ENCODE peak calls at places on chromosomes 2 and 18, in ten cellular contexts. B, M, G, H, I, N, R, Z, E and L are unnamed samples.

GRCh38 chr2:70888389-70888924 is 47.2 kb upstream of the ATP6V1B1 start:
- DNase-seq in B (no peak), M (no peak), G (no peak), H (no peak), I (no peak), N (no peak), R (no peak), Z (no peak), E (no peak), L (no peak)

GRCh38 chr2:70966681-70967080 is 11.7 kb upstream of the ANKRD53 start:
- DNase-seq in B (no peak), M (no peak), G (no peak), H (no peak), I (no peak), N (no peak), R (no peak), Z (peak), E (no peak), L (no peak)

GRCh38 chr2:65580824-65581223 is 148.4 kb upstream of the SPRED2 start:
- DNase-seq in B (no peak), M (no peak), G (no peak), H (no peak), I (no peak), N (no peak), R (no peak), Z (no peak), E (no peak), L (no peak)

GRCh38 chr2:180505203-180505602 is 475.2 kb upstream of the UBE2E3 start:
- DNase-seq in B (no peak), M (no peak), G (no peak), H (no peak), I (no peak), N (no peak), R (no peak), Z (no peak), E (no peak), L (peak)

GRCh38 chr2:188449992-188450391 is 158.3 kb downstream of the GULP1 start:
- DNase-seq in B (no peak), M (no peak), G (no peak), H (no peak), I (no peak), N (no peak), R (no peak), Z (no peak), E (no peak), L (no peak)

GRCh38 chr18:59950215-59950944 is 50.6 kb downstream of the PMAIP1 start:
- DNase-seq in B (no peak), M (no peak), G (no peak), H (no peak), I (peak), N (no peak), R (no peak), Z (peak), E (no peak), L (peak)

GRCh38 chr2:241964133-241964532 is 94.6 kb downstream of the RTP5 start:
- DNase-seq in B (peak), M (no peak), G (no peak), H (no peak), I (no peak), N (no peak), R (no peak), Z (no peak), E (no peak), L (no peak)

GRCh38 chr2:113686537-113686936 is 59.5 kb downstream of the RABL2A start:
- DNase-seq in B (no peak), M (no peak), G (no peak), H (no peak), I (peak), N (no peak), R (no peak), Z (no peak), E (no peak), L (peak)

GRCh38 chr2:47225061-47225783 is 70.1 kb upstream of the STPG4 start:
- DNase-seq in B (peak), M (no peak), G (peak), H (no peak), I (peak), N (peak), R (peak), Z (peak), E (peak), L (no peak)

GRCh38 chr2:195406886-195407603 is 250.0 kb upstream of the SLC39A10 start:
- DNase-seq in B (no peak), M (no peak), G (no peak), H (no peak), I (no peak), N (no peak), R (no peak), Z (no peak), E (no peak), L (no peak)

GRCh38 chr18:71008257-71008656 is 719.4 kb downstream of the SOCS6 start:
- DNase-seq in B (no peak), M (no peak), G (no peak), H (no peak), I (no peak), N (no peak), R (no peak), Z (no peak), E (no peak), L (no peak)

GRCh38 chr2:181074457-181074856 is 94.1 kb downstream of the UBE2E3 start:
- DNase-seq in B (no peak), M (no peak), G (no peak), H (no peak), I (peak), N (no peak), R (no peak), Z (no peak), E (no peak), L (peak)

GRCh38 chr2:238097988-238098853 is 1.9 kb upstream of the ESPNL start:
- DNase-seq in B (no peak), M (no peak), G (peak), H (no peak), I (no peak), N (peak), R (peak), Z (peak), E (peak), L (peak)

GRCh38 chr2:138720035-138720589 is 60.1 kb downstream of the NXPH2 start:
- DNase-seq in B (no peak), M (no peak), G (no peak), H (no peak), I (no peak), N (no peak), R (no peak), Z (no peak), E (no peak), L (no peak)

GRCh38 chr2:101818531-101819451 is 121.3 kb downstream of the MAP4K4 start:
- DNase-seq in B (no peak), M (no peak), G (no peak), H (no peak), I (peak), N (no peak), R (no peak), Z (no peak), E (no peak), L (peak)

GRCh38 chr2:3197308-3197707 is 180.3 kb downstream of the EIPR1 start:
- DNase-seq in B (peak), M (no peak), G (no peak), H (no peak), I (no peak), N (no peak), R (peak), Z (no peak), E (no peak), L (no peak)

GRCh38 chr18:36412778-36413177 is 115.3 kb downstream of the FHOD3 start:
- DNase-seq in B (no peak), M (no peak), G (peak), H (no peak), I (no peak), N (peak), R (peak), Z (no peak), E (no peak), L (peak)

GRCh38 chr18:36066731-36067117 is 635 bp downstream of the RPRD1A start:
- DNase-seq in B (no peak), M (no peak), G (peak), H (no peak), I (no peak), N (no peak), R (peak), Z (no peak), E (no peak), L (peak)

GRCh38 chr2:178195390-178196166 is 1.3 kb downstream of the OSBPL6 start:
- DNase-seq in B (no peak), M (no peak), G (no peak), H (no peak), I (no peak), N (no peak), R (no peak), Z (no peak), E (no peak), L (no peak)

GRCh38 chr18:61697306-61697909 is 195.4 kb downstream of the RNF152 start:
- DNase-seq in B (no peak), M (no peak), G (no peak), H (no peak), I (no peak), N (no peak), R (no peak), Z (no peak), E (no peak), L (no peak)

GRCh38 chr2:85254540-85255261 is 73.1 kb downstream of the TGOLN2 start:
- DNase-seq in B (no peak), M (no peak), G (peak), H (no peak), I (no peak), N (no peak), R (peak), Z (no peak), E (no peak), L (no peak)

GRCh38 chr2:19851116-19851515 is 50.7 kb downstream of the TTC32 start:
- DNase-seq in B (no peak), M (peak), G (peak), H (no peak), I (peak), N (no peak), R (no peak), Z (no peak), E (no peak), L (peak)

GRCh38 chr2:73837847-73838585 is 9.3 kb downstream of the STAMBP start:
- DNase-seq in B (no peak), M (no peak), G (no peak), H (no peak), I (no peak), N (no peak), R (no peak), Z (no peak), E (no peak), L (no peak)

GRCh38 chr2:70300771-70301343 is 1.0 kb downstream of the FAM136A start:
- DNase-seq in B (no peak), M (no peak), G (no peak), H (no peak), I (no peak), N (no peak), R (no peak), Z (no peak), E (no peak), L (no peak)

GRCh38 chr2:37984589-37984988 is 59.5 kb downstream of the RMDN2 start:
- DNase-seq in B (no peak), M (no peak), G (peak), H (no peak), I (no peak), N (no peak), R (no peak), Z (no peak), E (no peak), L (peak)

GRCh38 chr2:222677981-222678380 is 6.5 kb downstream of the MOGAT1 start:
- DNase-seq in B (no peak), M (no peak), G (peak), H (no peak), I (no peak), N (no peak), R (no peak), Z (no peak), E (no peak), L (peak)

GRCh38 chr2:61340242-61340641 is 130.6 kb downstream of the USP34 start:
- DNase-seq in B (no peak), M (no peak), G (no peak), H (no peak), I (peak), N (no peak), R (no peak), Z (no peak), E (no peak), L (peak)

GRCh38 chr2:241752689-241753276 is 18.4 kb downstream of the D2HGDH start:
- DNase-seq in B (no peak), M (no peak), G (no peak), H (no peak), I (no peak), N (no peak), R (no peak), Z (no peak), E (no peak), L (no peak)

GRCh38 chr18:67634631-67635338 is 118.3 kb upstream of the DSEL start:
- DNase-seq in B (no peak), M (no peak), G (no peak), H (no peak), I (no peak), N (no peak), R (no peak), Z (no peak), E (no peak), L (no peak)

GRCh38 chr2:64052468-64053241 is 33.4 kb upstream of the VPS54 start:
- DNase-seq in B (no peak), M (no peak), G (no peak), H (no peak), I (peak), N (peak), R (peak), Z (no peak), E (no peak), L (no peak)

GRCh38 chr2:43224571-43225092 is 1.8 kb downstream of the ZFP36L2 start:
- DNase-seq in B (peak), M (no peak), G (peak), H (no peak), I (no peak), N (peak), R (peak), Z (no peak), E (no peak), L (no peak)

GRCh38 chr2:224147174-224147573 is 108.1 kb upstream of the SERPINE2 start:
- DNase-seq in B (no peak), M (no peak), G (no peak), H (no peak), I (peak), N (no peak), R (no peak), Z (peak), E (no peak), L (peak)

GRCh38 chr2:39780825-39781600 is 2.0 kb upstream of the THUMPD2 start:
- DNase-seq in B (no peak), M (no peak), G (peak), H (no peak), I (no peak), N (no peak), R (no peak), Z (no peak), E (no peak), L (no peak)